ENCODE peak calls at places on chromosome 6, in four cellular contexts. One of them, this sample, is unnamed.

GRCh38 chr6:8939615-8940014 is 504.3 kb upstream of the SLC35B3 start:
- DNase-seq in HepG2: peak
- DNase-seq in K562: no peak
- DNase-seq in fibroblast of lung: no peak
- DNase-seq in this sample: no peak

GRCh38 chr6:134436281-134436815 is 118.4 kb upstream of the SGK1 start:
- DNase-seq in HepG2: peak
- DNase-seq in K562: peak
- DNase-seq in fibroblast of lung: peak
- DNase-seq in this sample: no peak

GRCh38 chr6:164290101-164290500 is 875.6 kb downstream of the QKI start:
- DNase-seq in HepG2: no peak
- DNase-seq in K562: no peak
- DNase-seq in fibroblast of lung: no peak
- DNase-seq in this sample: no peak

GRCh38 chr6:89008299-89008698 is 44.9 kb upstream of the RNGTT start:
- DNase-seq in HepG2: no peak
- DNase-seq in K562: no peak
- DNase-seq in fibroblast of lung: no peak
- DNase-seq in this sample: no peak

GRCh38 chr6:90393232-90393884 is 96.7 kb upstream of the BACH2 start:
- DNase-seq in HepG2: peak
- DNase-seq in K562: peak
- DNase-seq in fibroblast of lung: peak
- DNase-seq in this sample: no peak

GRCh38 chr6:119985952-119986736 is 636.6 kb upstream of the MAN1A1 start:
- DNase-seq in HepG2: no peak
- DNase-seq in K562: no peak
- DNase-seq in fibroblast of lung: no peak
- DNase-seq in this sample: no peak

GRCh38 chr6:94289131-94289530 is 869.8 kb upstream of the EPHA7 start:
- DNase-seq in HepG2: no peak
- DNase-seq in K562: no peak
- DNase-seq in fibroblast of lung: no peak
- DNase-seq in this sample: no peak

GRCh38 chr6:157602521-157603288 is 220.3 kb upstream of the SNX9 start:
- DNase-seq in HepG2: no peak
- DNase-seq in K562: no peak
- DNase-seq in fibroblast of lung: no peak
- DNase-seq in this sample: no peak

GRCh38 chr6:26233608-26234420 is 131.2 kb upstream of the BTN3A2 start:
- DNase-seq in HepG2: no peak
- DNase-seq in K562: peak
- DNase-seq in fibroblast of lung: peak
- DNase-seq in this sample: no peak

GRCh38 chr6:69866351-69867074 is at the start of gene COL19A1:
- DNase-seq in HepG2: no peak
- DNase-seq in K562: no peak
- DNase-seq in fibroblast of lung: no peak
- DNase-seq in this sample: no peak

GRCh38 chr6:166076625-166077024 is 91.0 kb downstream of the TBXT start:
- DNase-seq in HepG2: no peak
- DNase-seq in K562: no peak
- DNase-seq in fibroblast of lung: no peak
- DNase-seq in this sample: no peak

GRCh38 chr6:111663232-111663631 is 57.6 kb upstream of the TRAF3IP2 start:
- DNase-seq in HepG2: no peak
- DNase-seq in K562: no peak
- DNase-seq in fibroblast of lung: peak
- DNase-seq in this sample: no peak

GRCh38 chr6:99905209-99906106 is 88.6 kb downstream of the MCHR2 start:
- DNase-seq in HepG2: peak
- DNase-seq in K562: peak
- DNase-seq in fibroblast of lung: peak
- DNase-seq in this sample: peak

GRCh38 chr6:117505337-117505736 is 22.9 kb downstream of the DCBLD1 start:
- DNase-seq in HepG2: no peak
- DNase-seq in K562: no peak
- DNase-seq in fibroblast of lung: peak
- DNase-seq in this sample: no peak

GRCh38 chr6:41373919-41374617 is 38.7 kb downstream of the NCR2 start:
- DNase-seq in HepG2: no peak
- DNase-seq in K562: no peak
- DNase-seq in fibroblast of lung: no peak
- DNase-seq in this sample: no peak

GRCh38 chr6:68718379-68719073 is 83.4 kb downstream of the ADGRB3 start:
- DNase-seq in HepG2: no peak
- DNase-seq in K562: no peak
- DNase-seq in fibroblast of lung: peak
- DNase-seq in this sample: no peak

GRCh38 chr6:156687875-156688549 is 89.2 kb upstream of the ARID1B start:
- DNase-seq in HepG2: no peak
- DNase-seq in K562: peak
- DNase-seq in fibroblast of lung: peak
- DNase-seq in this sample: no peak

GRCh38 chr6:52598123-52598823 is 21.4 kb upstream of the TRAM2 start:
- DNase-seq in HepG2: peak
- DNase-seq in K562: peak
- DNase-seq in fibroblast of lung: peak
- DNase-seq in this sample: no peak

GRCh38 chr6:136114661-136115060 is 135.4 kb downstream of the MTFR2 start:
- DNase-seq in HepG2: no peak
- DNase-seq in K562: no peak
- DNase-seq in fibroblast of lung: no peak
- DNase-seq in this sample: no peak

GRCh38 chr6:105733556-105734162 is 330.8 kb upstream of the PREP start:
- DNase-seq in HepG2: peak
- DNase-seq in K562: peak
- DNase-seq in fibroblast of lung: peak
- DNase-seq in this sample: peak
- TF ChIP-seq CTCF in HepG2: peak
- TF ChIP-seq CTCF in K562: peak
- TF ChIP-seq CTCF in fibroblast of lung: peak
- TF ChIP-seq CTCF in this sample: no peak

DNA sequence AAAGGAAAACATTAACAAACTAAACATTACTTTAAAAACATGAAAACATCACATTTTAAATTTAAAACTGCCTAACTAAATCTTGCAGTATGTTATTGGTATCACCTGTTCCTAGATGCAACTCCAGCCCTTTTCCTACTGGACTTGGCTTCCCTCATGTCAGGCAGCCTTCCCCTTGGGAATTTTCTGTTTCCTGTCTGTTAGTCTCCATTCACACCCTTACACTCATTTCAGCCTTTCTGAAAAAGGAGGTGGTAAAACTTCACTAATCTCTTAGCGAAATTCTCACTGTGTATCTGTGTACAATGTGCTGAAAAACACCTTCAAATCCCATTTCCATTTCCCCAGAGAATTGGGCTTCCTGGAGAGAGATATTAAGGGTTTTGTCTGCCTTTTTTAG is 192.1 kb upstream of the RNF217 start:
- DNase-seq in HepG2: no peak
- DNase-seq in K562: no peak
- DNase-seq in fibroblast of lung: no peak
- DNase-seq in this sample: no peak
- H3K4me3 ChIP-seq in HepG2: no peak
- H3K4me3 ChIP-seq in K562: no peak
- H3K4me3 ChIP-seq in fibroblast of lung: no peak
- H3K4me3 ChIP-seq in this sample: no peak

GRCh38 chr6:1840491-1841121 is 230.9 kb downstream of the FOXC1 start:
- DNase-seq in HepG2: no peak
- DNase-seq in K562: no peak
- DNase-seq in fibroblast of lung: no peak
- DNase-seq in this sample: no peak
- H2AFZ ChIP-seq in HepG2: no peak
- H2AFZ ChIP-seq in K562: no peak
- H2AFZ ChIP-seq in fibroblast of lung: no peak
- H2AFZ ChIP-seq in this sample: no peak

DNA sequence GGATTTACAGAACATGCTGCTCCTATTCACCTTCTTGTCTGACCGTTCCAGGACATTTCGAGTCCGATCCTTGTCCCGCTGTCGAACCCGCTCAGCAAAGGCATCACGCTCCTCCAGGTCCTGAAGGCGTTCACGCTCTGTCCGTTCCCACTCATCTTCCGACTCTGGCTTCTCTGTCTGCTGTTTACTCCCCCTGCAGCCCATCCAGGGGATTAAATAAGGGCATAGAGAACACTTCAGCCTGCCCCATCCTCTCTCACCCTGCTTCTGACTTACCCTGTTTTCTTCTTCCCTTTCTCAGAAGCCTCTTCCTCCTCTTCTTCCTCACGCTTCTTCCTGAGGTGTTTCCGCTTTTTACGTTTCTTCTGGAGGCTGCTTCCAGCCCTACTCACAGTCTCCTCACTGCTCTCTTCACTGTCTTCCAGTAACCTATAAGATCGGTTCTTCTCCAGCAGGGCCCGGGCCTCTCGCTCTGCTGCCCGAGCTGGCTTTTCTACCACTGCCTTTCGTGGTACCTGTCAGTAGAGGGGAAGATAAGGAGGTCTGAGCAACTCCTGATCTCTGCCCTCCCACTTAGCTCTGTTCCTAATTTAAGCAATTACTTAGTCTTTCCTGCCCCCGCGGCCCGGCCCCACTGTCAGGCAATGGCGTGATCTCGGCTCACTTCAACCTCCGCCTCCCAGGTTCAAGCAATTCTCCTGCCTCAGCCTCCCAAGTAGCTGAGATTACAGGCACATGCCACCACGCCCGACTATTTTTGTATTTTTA is 1.9 kb downstream of the DHX16 start:
- DNase-seq in HepG2: peak
- DNase-seq in K562: peak
- DNase-seq in fibroblast of lung: no peak
- DNase-seq in this sample: no peak
- TF ChIP-seq CTCF in HepG2: peak
- TF ChIP-seq CTCF in K562: peak
- TF ChIP-seq CTCF in fibroblast of lung: no peak
- TF ChIP-seq CTCF in this sample: peak

DNA sequence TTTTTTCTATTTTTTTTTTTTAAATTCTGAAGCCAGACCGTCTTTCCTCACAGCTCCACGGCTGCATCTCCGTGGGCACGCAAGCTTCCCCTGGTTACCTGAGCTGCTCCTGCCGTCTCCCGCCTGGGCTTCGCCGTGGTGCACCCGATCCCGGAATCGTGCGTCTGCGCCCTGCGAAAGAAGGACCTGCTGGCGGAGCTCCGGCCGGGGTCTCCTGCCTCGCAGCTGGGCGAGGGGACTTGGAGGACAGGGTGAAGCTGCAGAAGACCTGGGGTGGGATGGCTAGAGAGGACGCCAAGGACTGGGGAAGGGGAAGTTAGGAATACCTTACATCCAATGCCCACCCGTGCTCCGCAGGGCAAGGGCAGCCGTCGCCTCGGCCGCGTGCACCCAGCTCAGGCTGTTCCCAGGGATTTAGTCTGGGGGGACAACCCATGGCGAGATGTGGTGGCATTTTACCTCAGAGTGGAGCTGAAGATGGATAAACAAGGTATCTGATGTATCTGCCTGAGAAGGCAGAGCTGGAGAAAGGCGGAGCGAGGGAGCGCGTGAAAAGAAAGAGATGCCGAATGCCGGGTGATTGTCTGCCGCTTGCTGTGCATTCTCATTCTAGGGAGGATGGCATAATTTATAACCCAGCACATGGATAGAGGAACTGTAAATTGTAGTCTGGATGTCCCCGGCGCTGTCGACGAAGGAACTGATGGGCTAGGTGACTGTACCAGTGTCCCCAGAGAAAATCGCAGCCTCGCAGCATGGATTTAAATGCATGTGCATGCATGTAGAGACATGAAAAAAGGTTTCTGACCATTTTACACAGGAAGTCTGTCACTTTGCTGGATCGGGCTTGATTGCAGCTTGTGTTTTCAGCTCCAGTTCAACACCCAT is 150.0 kb downstream of the PRL start:
- DNase-seq in HepG2: no peak
- DNase-seq in K562: no peak
- DNase-seq in fibroblast of lung: no peak
- DNase-seq in this sample: no peak
- H3K4me3 ChIP-seq in HepG2: no peak
- H3K4me3 ChIP-seq in K562: no peak
- H3K4me3 ChIP-seq in fibroblast of lung: peak
- H3K4me3 ChIP-seq in this sample: no peak

GRCh38 chr6:169830876-169831275 is 79.5 kb downstream of the ERMARD start:
- DNase-seq in HepG2: no peak
- DNase-seq in K562: no peak
- DNase-seq in fibroblast of lung: no peak
- DNase-seq in this sample: no peak

GRCh38 chr6:169829786-169830185 is 78.4 kb downstream of the ERMARD start:
- DNase-seq in HepG2: no peak
- DNase-seq in K562: no peak
- DNase-seq in fibroblast of lung: no peak
- DNase-seq in this sample: no peak

GRCh38 chr6:169832247-169832948 is 81.0 kb downstream of the ERMARD start:
- DNase-seq in HepG2: peak
- DNase-seq in K562: no peak
- DNase-seq in fibroblast of lung: no peak
- DNase-seq in this sample: no peak

GRCh38 chr6:169831450-169832246 is 80.2 kb downstream of the ERMARD start:
- DNase-seq in HepG2: peak
- DNase-seq in K562: peak
- DNase-seq in fibroblast of lung: peak
- DNase-seq in this sample: no peak

GRCh38 chr6:169833258-169833794 is 81.9 kb downstream of the ERMARD start:
- DNase-seq in HepG2: no peak
- DNase-seq in K562: no peak
- DNase-seq in fibroblast of lung: peak
- DNase-seq in this sample: no peak
- H2AFZ ChIP-seq in HepG2: no peak
- H2AFZ ChIP-seq in K562: no peak
- H2AFZ ChIP-seq in fibroblast of lung: no peak
- H2AFZ ChIP-seq in this sample: no peak

This sample was measured in keratinocyte.